ENCODE peak calls at places on chromosomes 3 and 15, in six cellular contexts. C is GM12878, E is H1, F is K562, X is GM12891, H is HepG2. P is an unnamed sample.

GRCh38 chr3:27888562-27888961 is 166.4 kb upstream of the EOMES start:
- DNase-seq in C (no peak), E (no peak), F (no peak), X (no peak), H (no peak), P (no peak)

GRCh38 chr3:45035441-45036301 is 9.6 kb downstream of the CLEC3B start:
- DNase-seq in C (no peak), E (peak), F (no peak), X (no peak), H (no peak), P (no peak)

GRCh38 chr15:56919708-56920637 is 1.5 kb downstream of the TCF12 start:
- DNase-seq in C (no peak), E (peak), F (no peak), X (no peak), H (peak), P (peak)

GRCh38 chr15:98160236-98160635 is 199.7 kb downstream of the ARRDC4 start:
- DNase-seq in C (no peak), E (no peak), F (no peak), X (peak), H (no peak), P (no peak)

GRCh38 chr3:14486460-14486859 is 53.7 kb downstream of the GRIP2 start:
- DNase-seq in C (no peak), E (no peak), F (no peak), X (no peak), H (no peak), P (no peak)

GRCh38 chr15:70505411-70505919 is 257.9 kb downstream of the UACA start:
- DNase-seq in C (no peak), E (no peak), F (no peak), X (no peak), H (peak), P (no peak)

GRCh38 chr15:90143176-90143655 is 40.9 kb upstream of the IDH2 start:
- DNase-seq in C (no peak), E (peak), F (peak), X (peak), H (no peak), P (peak)

GRCh38 chr3:27630892-27631291 is 91.2 kb downstream of the EOMES start:
- DNase-seq in C (no peak), E (no peak), F (no peak), X (no peak), H (no peak), P (no peak)

GRCh38 chr3:141242035-141242721 is 10.6 kb downstream of the PXYLP1 start:
- DNase-seq in C (no peak), E (no peak), F (no peak), X (no peak), H (no peak), P (no peak)

GRCh38 chr3:12501360-12502020 is 17.2 kb downstream of the TSEN2 start:
- DNase-seq in C (no peak), E (no peak), F (no peak), X (no peak), H (no peak), P (no peak)

GRCh38 chr3:51500632-51501131 is 867 bp upstream of the DCAF1 start:
- DNase-seq in C (no peak), E (no peak), F (no peak), X (no peak), H (no peak), P (no peak)

GRCh38 chr3:122674339-122674738 is 6.3 kb upstream of the PARP14 start:
- DNase-seq in C (no peak), E (no peak), F (no peak), X (no peak), H (no peak), P (no peak)
- TF ChIP-seq TAF1 in C (no peak), E (no peak), F (no peak), X (no peak), H (no peak), P (no peak)

GRCh38 chr3:123201557-123202427 is at the start of gene SEC22A:
- DNase-seq in C (peak), E (peak), F (peak), X (peak), H (peak), P (peak)
- TF ChIP-seq POLR2A in C (peak), E (peak), F (peak), X (peak), H (peak), P (peak)

GRCh38 chr3:188287339-188287738 is 133.4 kb downstream of the LPP start:
- DNase-seq in C (no peak), E (no peak), F (no peak), X (no peak), H (no peak), P (no peak)

GRCh38 chr3:188288153-188288552 is 134.2 kb downstream of the LPP start:
- DNase-seq in C (no peak), E (no peak), F (no peak), X (no peak), H (no peak), P (no peak)

GRCh38 chr3:188283347-188283746 is 129.4 kb downstream of the LPP start:
- DNase-seq in C (no peak), E (no peak), F (no peak), X (no peak), H (peak), P (no peak)

GRCh38 chr3:188284455-188285212 is 130.7 kb downstream of the LPP start:
- DNase-seq in C (no peak), E (no peak), F (no peak), X (no peak), H (no peak), P (no peak)

DNA sequence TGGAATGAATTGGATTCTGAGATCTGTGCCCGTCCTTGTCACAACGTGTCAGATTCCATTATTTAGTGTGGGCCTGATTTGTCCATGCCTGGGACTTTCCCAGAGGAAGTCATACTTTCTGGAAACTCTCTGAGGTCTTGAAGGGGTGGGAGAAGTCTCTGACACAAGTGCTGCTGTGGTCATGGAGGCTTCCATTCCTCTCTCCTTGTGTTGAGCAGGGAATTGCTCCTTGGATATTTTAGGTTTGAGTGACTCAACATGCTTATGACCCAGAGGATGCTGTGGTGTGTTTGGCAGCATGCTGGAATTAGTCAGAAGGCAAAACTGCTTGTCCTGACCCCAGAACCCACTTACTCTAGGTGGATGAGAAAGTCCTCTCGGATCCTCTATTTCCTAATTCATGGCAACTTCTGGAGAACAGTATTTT is 132.1 kb downstream of the LPP start:
- DNase-seq in C (no peak), E (no peak), F (no peak), X (no peak), H (no peak), P (no peak)
- TF ChIP-seq TAF1 in C (no peak), E (no peak), F (no peak), X (no peak), H (no peak), P (no peak)

GRCh38 chr3:23969393-23969792 is 24.3 kb downstream of the NR1D2 start:
- DNase-seq in C (no peak), E (no peak), F (no peak), X (no peak), H (no peak), P (no peak)
- TF ChIP-seq POLR2A in C (no peak), E (no peak), F (no peak), X (no peak), H (no peak), P (no peak)

GRCh38 chr3:30553641-30554316 is 52.6 kb upstream of the TGFBR2 start:
- DNase-seq in C (no peak), E (no peak), F (no peak), X (no peak), H (no peak), P (no peak)
- TF ChIP-seq TAF1 in C (no peak), E (no peak), F (no peak), X (no peak), H (no peak), P (no peak)

DNA sequence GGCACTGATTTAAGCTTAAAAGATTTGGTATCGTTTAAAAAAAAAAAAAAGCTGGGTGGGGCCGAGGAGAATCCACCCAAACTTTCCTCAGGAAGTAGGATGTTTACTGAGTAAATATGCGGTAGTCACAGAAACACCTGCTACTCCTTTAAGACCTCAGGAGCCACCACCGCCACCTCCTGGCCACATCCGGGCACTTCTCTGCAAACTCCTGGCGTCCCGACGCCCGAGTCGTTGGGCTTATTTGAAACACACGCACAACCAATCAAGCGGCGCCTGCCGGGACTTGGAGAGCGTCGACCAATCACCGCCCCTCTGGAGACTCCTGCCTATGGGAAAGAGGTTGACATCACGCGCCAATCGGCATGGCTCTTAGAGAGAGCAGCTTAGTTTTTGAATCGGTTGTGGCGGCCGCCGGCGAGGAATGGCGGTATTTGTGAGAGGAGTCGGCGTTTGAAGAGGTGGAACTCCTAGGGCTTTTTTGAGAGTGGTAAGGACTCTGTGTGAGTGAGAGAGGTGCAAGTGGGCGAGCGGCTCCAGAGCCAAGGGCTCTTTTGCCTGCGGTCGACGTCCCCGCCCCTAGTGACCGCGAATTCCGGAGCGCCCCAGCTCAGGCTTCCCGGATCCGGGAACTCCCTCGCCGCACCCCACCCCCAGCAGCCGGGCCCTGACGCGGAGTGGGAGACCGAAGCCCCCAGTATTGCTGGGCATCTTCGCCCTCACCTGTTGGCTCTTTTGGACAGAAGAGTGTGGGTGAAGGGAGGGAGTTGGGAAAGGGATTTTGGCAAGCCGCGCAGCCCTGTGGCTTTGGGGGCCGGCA is at the start of gene ECT2:
- DNase-seq in C (peak), E (peak), F (peak), X (peak), H (peak), P (peak)
- TF ChIP-seq POLR2A in C (peak), E (peak), F (peak), X (peak), H (peak), P (peak)

GRCh38 chr3:143806043-143806442 is 42.2 kb downstream of the SLC9A9 start:
- DNase-seq in C (no peak), E (no peak), F (no peak), X (no peak), H (no peak), P (no peak)
- TF ChIP-seq TAF1 in C (no peak), E (no peak), F (no peak), X (no peak), H (no peak), P (no peak)

GRCh38 chr3:129239992-129240391 is 9.4 kb upstream of the COPG1 start:
- DNase-seq in C (no peak), E (no peak), F (no peak), X (no peak), H (no peak), P (no peak)

GRCh38 chr3:129240436-129240835 is 9.0 kb upstream of the COPG1 start:
- DNase-seq in C (no peak), E (no peak), F (peak), X (no peak), H (no peak), P (no peak)

GRCh38 chr3:129234441-129234840 is 15.0 kb upstream of the COPG1 start:
- DNase-seq in C (no peak), E (no peak), F (no peak), X (no peak), H (no peak), P (no peak)

GRCh38 chr3:129235310-129235917 is 14.0 kb upstream of the COPG1 start:
- DNase-seq in C (no peak), E (no peak), F (peak), X (no peak), H (no peak), P (no peak)

DNA sequence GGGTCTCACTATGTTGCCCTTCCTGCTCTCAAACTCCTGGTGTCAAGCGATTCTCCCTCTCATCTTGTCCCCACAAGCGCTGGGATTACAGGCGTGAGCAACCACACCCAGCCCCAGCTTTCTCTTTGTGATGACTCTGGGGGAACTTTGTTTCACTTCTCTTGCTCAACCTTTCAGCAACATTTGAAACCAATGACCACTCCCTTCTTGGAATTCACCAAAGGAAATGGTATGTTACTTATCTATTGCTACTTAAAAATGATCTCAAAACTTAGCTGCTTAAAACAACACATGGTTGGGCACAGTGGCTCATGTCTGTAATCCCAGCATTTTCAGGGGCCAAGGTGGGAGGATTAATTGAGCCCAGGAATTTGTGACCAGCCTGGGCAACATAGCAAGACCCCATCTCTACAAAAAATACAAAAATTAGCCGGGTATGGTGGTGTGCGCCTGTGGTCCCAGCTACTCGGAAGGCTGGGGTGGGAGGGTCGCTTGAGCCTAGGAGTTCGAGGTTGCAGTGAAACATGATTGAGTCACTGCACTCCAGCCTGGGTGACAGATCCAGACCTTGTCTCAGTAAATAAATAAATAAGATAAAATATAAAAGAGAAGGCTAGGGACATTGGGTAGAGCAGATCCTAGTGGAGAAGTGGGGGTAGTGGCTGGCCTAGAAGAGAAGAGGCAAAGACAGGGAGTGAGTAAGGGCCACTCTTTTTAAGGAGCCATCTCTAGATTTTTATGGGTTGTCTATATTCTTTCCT is 10.3 kb upstream of the COPG1 start:
- DNase-seq in C (no peak), E (no peak), F (peak), X (no peak), H (no peak), P (no peak)
- TF ChIP-seq POLR2A in C (no peak), E (no peak), F (no peak), X (no peak), H (no peak), P (no peak)

GRCh38 chr3:30355622-30356021 is 250.8 kb upstream of the TGFBR2 start:
- DNase-seq in C (no peak), E (no peak), F (no peak), X (no peak), H (no peak), P (no peak)
- TF ChIP-seq TAF1 in C (no peak), E (no peak), F (no peak), X (no peak), H (no peak), P (no peak)

GRCh38 chr3:38459499-38460048 is 5.9 kb downstream of the ACVR2B start:
- DNase-seq in C (no peak), E (no peak), F (no peak), X (no peak), H (no peak), P (no peak)
- TF ChIP-seq POLR2A in C (no peak), E (no peak), F (no peak), X (no peak), H (no peak), P (no peak)